ENCODE peak calls at places on chromosomes 7 and 10, in eight cellular contexts. C is HCT116, K is vagina, O is breast epithelium, I is prostate gland, J is HepG2, Z is endothelial cell of umbilical vein, H is transverse colon. A is an unnamed sample.

GRCh38 chr7:80107278-80107677 is 27.4 kb upstream of the GNAI1 start:
- DNase-seq in C (no peak), K (no peak), O (no peak), I (no peak), J (no peak), Z (peak; percentile 59), H (no peak), A (no peak)

GRCh38 chr7:137993395-137993743 is 8.5 kb downstream of the CREB3L2 start:
- DNase-seq in C (no peak), K (no peak), O (no peak), I (no peak), J (no peak), Z (no peak), H (no peak), A (no peak)

GRCh38 chr7:75815381-75816046 is 1.9 kb upstream of the CCL24 start:
- DNase-seq in C (no peak), K (no peak), O (no peak), I (no peak), J (no peak), Z (no peak), H (no peak), A (no peak)

GRCh38 chr10:90051474-90051873 is 350.1 kb downstream of the KIF20B start:
- DNase-seq in C (no peak), K (no peak), O (no peak), I (no peak), J (no peak), Z (no peak), H (no peak), A (no peak)

GRCh38 chr10:76126607-76127190 is 695.3 kb downstream of the LRMDA start:
- DNase-seq in C (no peak), K (no peak), O (no peak), I (no peak), J (no peak), Z (no peak), H (no peak), A (peak; percentile 79)

GRCh38 chr7:100017875-100018274 is 2.5 kb downstream of the ZKSCAN1 start:
- DNase-seq in C (no peak), K (no peak), O (no peak), I (no peak), J (no peak), Z (no peak), H (no peak), A (no peak)

GRCh38 chr7:22216309-22216708 is 140.6 kb downstream of the RAPGEF5 start:
- DNase-seq in C (no peak), K (no peak), O (no peak), I (no peak), J (peak; percentile 23), Z (peak; percentile 51), H (no peak), A (no peak)

GRCh38 chr7:143321734-143322133 is 5.8 kb downstream of the CLCN1 start:
- DNase-seq in C (no peak), K (no peak), O (no peak), I (no peak), J (no peak), Z (no peak), H (peak; percentile 61), A (no peak)

GRCh38 chr7:16083931-16084330 is 337.4 kb downstream of the CRPPA start:
- DNase-seq in C (peak; percentile 56), K (no peak), O (no peak), I (no peak), J (no peak), Z (peak; percentile 85), H (no peak), A (no peak)

GRCh38 chr7:7792089-7792488 is 73.7 kb upstream of the RPA3 start:
- DNase-seq in C (no peak), K (no peak), O (no peak), I (no peak), J (no peak), Z (no peak), H (no peak), A (no peak)

GRCh38 chr10:97686301-97686961 is 610 bp downstream of the AVPI1 start:
- DNase-seq in C (no peak), K (no peak), O (no peak), I (no peak), J (no peak), Z (no peak), H (no peak), A (no peak)

GRCh38 chr7:28528899-28529298 is 116.6 kb downstream of the CREB5 start:
- DNase-seq in C (no peak), K (no peak), O (no peak), I (no peak), J (no peak), Z (no peak), H (no peak), A (no peak)

GRCh38 chr7:133484135-133484534 is 231.3 kb downstream of the EXOC4 start:
- DNase-seq in C (no peak), K (no peak), O (no peak), I (no peak), J (no peak), Z (no peak), H (no peak), A (no peak)

GRCh38 chr10:18549105-18549504 is 102.3 kb downstream of the NSUN6 start:
- DNase-seq in C (no peak), K (no peak), O (no peak), I (no peak), J (no peak), Z (no peak), H (no peak), A (no peak)

GRCh38 chr7:127815631-127816145 is 163.7 kb downstream of the SND1 start:
- DNase-seq in C (no peak), K (no peak), O (no peak), I (no peak), J (no peak), Z (no peak), H (no peak), A (no peak)

DNA sequence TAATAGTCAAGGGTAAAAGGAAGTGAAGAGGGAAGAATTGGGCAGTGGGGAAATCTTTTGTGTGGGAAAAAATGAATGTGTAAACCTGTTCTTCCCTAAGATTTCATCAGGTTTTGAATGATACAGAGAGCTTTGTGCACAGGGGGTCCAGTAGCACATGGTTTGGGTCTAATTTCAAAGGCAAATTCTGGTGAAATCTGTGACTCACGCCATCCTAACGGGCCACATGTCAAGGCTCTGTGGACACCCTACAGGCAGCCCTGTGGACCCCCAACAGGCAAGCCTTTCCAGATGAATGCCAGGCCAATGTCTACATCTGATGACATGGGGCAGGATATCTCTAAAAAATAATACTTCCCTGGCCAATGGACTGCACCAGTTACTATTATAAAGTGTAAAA is 309.8 kb downstream of the PARD3 start:
- DNase-seq in C (no peak), K (no peak), O (no peak), I (no peak), J (no peak), Z (no peak), H (no peak), A (no peak)
- TF ChIP-seq POLR2AphosphoS5 in C (no peak), K (no peak), O (no peak), I (no peak), J (no peak), Z (no peak), H (no peak), A (no peak)

DNA sequence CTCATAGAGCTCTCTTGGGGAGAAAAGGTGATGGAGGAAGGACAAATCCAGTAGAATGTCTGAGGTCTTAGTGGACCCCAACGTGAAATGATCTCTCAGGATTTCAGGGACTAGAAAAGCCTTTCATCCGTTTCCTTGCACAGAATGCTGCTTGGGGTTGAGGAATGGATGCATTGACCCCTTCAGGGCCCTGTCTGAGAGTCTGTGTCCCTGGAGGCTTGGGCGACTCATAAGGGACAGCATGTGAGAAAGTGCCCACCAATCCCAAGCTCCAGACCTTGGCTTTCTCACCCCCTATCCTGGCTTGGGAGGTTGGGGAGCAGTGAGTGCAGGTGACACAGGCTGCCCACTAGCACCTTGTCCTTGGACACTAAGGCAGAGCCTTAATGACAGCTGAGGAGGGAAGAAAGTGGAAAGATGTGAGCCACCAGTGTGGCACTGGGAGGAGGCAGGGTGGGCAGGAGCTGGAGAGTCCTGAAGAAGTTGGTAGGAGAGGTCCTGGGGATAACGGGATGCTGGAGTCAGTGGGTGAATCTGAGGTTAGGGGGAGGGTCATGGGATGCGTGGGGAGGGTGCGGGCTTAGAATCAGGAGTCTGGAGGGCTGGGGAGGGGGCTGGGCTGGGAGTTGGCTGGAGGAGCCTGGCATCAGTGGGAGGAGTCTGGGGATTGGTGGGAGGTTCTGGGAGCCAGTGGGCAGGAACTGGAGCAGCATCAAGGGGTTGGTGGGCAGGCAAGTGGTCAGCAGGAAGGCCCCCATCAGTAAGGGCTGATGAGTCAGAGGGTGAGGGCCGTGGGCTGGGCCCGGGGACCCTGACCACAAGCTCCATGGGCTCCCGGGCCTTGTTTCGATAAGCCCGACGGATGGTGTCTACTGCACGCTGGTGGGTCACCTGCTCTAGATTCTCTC is 8.6 kb downstream of the LZTS2 start:
- DNase-seq in C (no peak), K (no peak), O (no peak), I (no peak), J (no peak), Z (no peak), H (no peak), A (no peak)
- TF ChIP-seq POLR2AphosphoS5 in C (peak; percentile 36), K (no peak), O (no peak), I (no peak), J (peak; percentile 51), Z (no peak), H (no peak), A (no peak)

DNA sequence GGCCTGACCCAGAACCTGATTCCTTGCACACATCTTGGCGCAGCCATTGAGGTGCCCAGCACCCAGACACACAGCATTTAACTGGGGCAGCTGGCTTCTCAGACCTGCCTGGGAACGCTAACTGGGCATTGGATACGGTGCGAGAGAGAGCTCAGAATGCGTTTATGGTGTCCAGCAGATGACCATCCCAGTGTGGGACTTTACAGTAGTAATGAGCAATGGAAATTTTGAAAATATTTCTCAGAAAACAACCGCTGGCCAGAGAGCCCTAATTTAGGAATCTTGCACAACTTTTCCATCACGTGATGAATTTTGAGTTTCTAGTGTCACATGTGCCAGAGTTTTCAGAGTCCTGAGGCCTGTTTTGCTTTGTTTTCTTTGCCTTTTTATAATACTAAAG is 78.2 kb upstream of the SEC61G start:
- DNase-seq in C (no peak), K (no peak), O (no peak), I (no peak), J (no peak), Z (no peak), H (no peak), A (no peak)
- TF ChIP-seq POLR2AphosphoS5 in C (no peak), K (peak; percentile 54), O (no peak), I (no peak), J (no peak), Z (no peak), H (no peak), A (no peak)

DNA sequence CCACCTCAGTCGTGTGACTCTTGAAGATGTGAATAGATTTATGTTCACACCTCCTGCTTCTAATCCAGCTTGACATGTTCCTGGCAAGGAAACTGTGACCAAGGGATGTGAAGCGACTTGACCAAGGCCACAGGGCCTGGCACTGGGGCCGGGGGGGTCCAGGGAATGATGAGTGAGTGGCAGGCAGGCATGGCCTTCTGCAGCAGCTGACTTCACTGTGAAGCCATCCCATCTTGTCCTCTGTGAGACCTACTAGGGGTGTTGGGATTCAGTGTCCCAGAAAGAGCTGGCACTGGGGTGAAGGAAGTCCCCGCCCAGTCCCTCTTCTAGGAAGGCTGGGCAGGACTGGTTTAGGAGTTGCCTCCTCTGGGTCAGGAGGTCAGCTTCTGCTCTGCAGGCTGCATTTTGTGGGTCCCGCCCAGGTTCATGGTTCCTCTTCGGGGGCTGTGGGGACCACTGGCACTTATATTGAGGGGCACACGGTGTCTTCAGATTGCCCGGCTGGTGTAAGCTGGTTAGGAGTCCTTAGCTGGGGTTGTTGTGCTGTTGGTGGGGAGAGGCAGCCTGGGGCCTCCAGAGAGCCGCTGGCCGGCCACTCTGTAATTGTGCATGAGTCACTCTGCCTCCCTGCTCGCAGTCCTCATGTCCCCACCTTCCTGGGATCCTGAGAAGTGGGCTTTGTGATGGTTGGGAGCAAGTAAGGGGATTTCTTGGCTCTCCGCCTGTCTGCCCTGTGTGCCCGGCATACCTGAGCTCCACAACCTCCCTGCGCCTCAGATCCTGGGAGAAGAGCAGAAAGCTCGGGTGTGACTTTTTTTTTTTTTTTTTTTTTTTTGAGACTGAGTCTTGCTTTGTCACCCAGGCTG is 11.0 kb downstream of the ZMIZ1 start:
- DNase-seq in C (no peak), K (no peak), O (no peak), I (no peak), J (no peak), Z (peak; percentile 20), H (peak; percentile 50), A (no peak)
- TF ChIP-seq POLR2AphosphoS5 in C (peak; percentile 32), K (no peak), O (no peak), I (no peak), J (no peak), Z (no peak), H (no peak), A (no peak)